ENCODE peak calls at places on chromosomes 3 and 15, in nine cellular contexts. U is cardiac muscle cell, X is IMR-90, Q is Peyer's patch, G is tibial nerve, T is sigmoid colon, Y is osteoblast, A is body of pancreas, N is endodermal cell. I is an unnamed sample.

GRCh38 chr3:18085429-18085828 is 339.7 kb downstream of the SATB1 start:
- DNase-seq in U (no peak), X (no peak), Q (no peak), G (no peak), T (no peak), Y (no peak), A (no peak), N (no peak), I (no peak)

GRCh38 chr15:23073890-23074631 is 34.7 kb upstream of the TUBGCP5 start:
- DNase-seq in U (no peak), X (no peak), Q (no peak), G (no peak), T (no peak), Y (no peak), A (peak; percentile 40), N (no peak), I (no peak)

GRCh38 chr15:66389859-66390382 is 3.2 kb downstream of the MAP2K1 start:
- DNase-seq in U (no peak), X (peak; percentile 12), Q (no peak), G (no peak), T (no peak), Y (no peak), A (no peak), N (no peak), I (no peak)

GRCh38 chr3:120114981-120115380 is 20.7 kb upstream of the GSK3B start:
- DNase-seq in U (no peak), X (peak; percentile 76), Q (no peak), G (no peak), T (no peak), Y (no peak), A (no peak), N (no peak), I (no peak)

GRCh38 chr3:17243616-17244015 is 358.9 kb downstream of the PLCL2 start:
- DNase-seq in U (no peak), X (peak; percentile 35), Q (no peak), G (no peak), T (no peak), Y (no peak), A (no peak), N (no peak), I (no peak)

GRCh38 chr3:16488637-16489036 is 24.9 kb downstream of the RFTN1 start:
- DNase-seq in U (no peak), X (no peak), Q (no peak), G (no peak), T (no peak), Y (no peak), A (no peak), N (no peak), I (no peak)

GRCh38 chr3:183309276-183309675 is 56.2 kb downstream of the B3GNT5 start:
- DNase-seq in U (no peak), X (no peak), Q (peak; percentile 87), G (no peak), T (no peak), Y (no peak), A (no peak), N (no peak), I (no peak)

GRCh38 chr3:134427400-134428111 is 53.3 kb upstream of the AMOTL2 start:
- DNase-seq in U (no peak), X (peak; percentile 100), Q (no peak), G (no peak), T (peak; percentile 88), Y (peak; percentile 86), A (peak; percentile 29), N (no peak), I (peak; percentile 37)

GRCh38 chr15:39213385-39213840 is 367.5 kb upstream of the THBS1 start:
- DNase-seq in U (peak; percentile 94), X (peak; percentile 99), Q (no peak), G (no peak), T (peak; percentile 66), Y (peak; percentile 32), A (peak; percentile 37), N (peak; percentile 95), I (no peak)

GRCh38 chr3:11080492-11080891 is 73.8 kb upstream of the HRH1 start:
- DNase-seq in U (no peak), X (no peak), Q (no peak), G (no peak), T (no peak), Y (no peak), A (no peak), N (no peak), I (no peak)

GRCh38 chr15:90320885-90321278 is 31.2 kb upstream of the ZNF774 start:
- DNase-seq in U (no peak), X (no peak), Q (no peak), G (no peak), T (no peak), Y (no peak), A (no peak), N (no peak), I (no peak)

GRCh38 chr3:162278834-162279233 is 782.2 kb downstream of the OTOL1 start:
- DNase-seq in U (no peak), X (no peak), Q (no peak), G (no peak), T (no peak), Y (no peak), A (no peak), N (no peak), I (no peak)

GRCh38 chr3:140424211-140424610 is 253.7 kb upstream of the TRIM42 start:
- DNase-seq in U (no peak), X (no peak), Q (no peak), G (no peak), T (no peak), Y (no peak), A (no peak), N (no peak), I (no peak)

GRCh38 chr3:54891540-54891897 is 36.3 kb downstream of the LRTM1 start:
- DNase-seq in U (peak; percentile 46), X (peak; percentile 97), Q (peak; percentile 71), G (peak; percentile 56), T (peak; percentile 94), Y (peak; percentile 96), A (peak; percentile 64), N (peak; percentile 72), I (peak; percentile 83)

GRCh38 chr3:98776114-98776513 is 13.0 kb downstream of the ST3GAL6 start:
- DNase-seq in U (no peak), X (no peak), Q (no peak), G (no peak), T (no peak), Y (no peak), A (no peak), N (no peak), I (no peak)

GRCh38 chr15:62958528-62958927 is 84.0 kb upstream of the TPM1 start:
- DNase-seq in U (no peak), X (no peak), Q (no peak), G (no peak), T (peak; percentile 72), Y (no peak), A (peak; percentile 61), N (no peak), I (no peak)

GRCh38 chr3:72270730-72271129 is 485.8 kb upstream of the PROK2 start:
- DNase-seq in U (no peak), X (no peak), Q (no peak), G (no peak), T (no peak), Y (no peak), A (no peak), N (no peak), I (no peak)

GRCh38 chr3:72271923-72272322 is 487.0 kb upstream of the PROK2 start:
- DNase-seq in U (no peak), X (no peak), Q (no peak), G (no peak), T (no peak), Y (no peak), A (no peak), N (no peak), I (no peak)

GRCh38 chr3:72273615-72274014 is 488.7 kb upstream of the PROK2 start:
- DNase-seq in U (peak; percentile 54), X (peak; percentile 90), Q (no peak), G (no peak), T (no peak), Y (peak; percentile 84), A (no peak), N (peak; percentile 80), I (no peak)

GRCh38 chr3:72271215-72271614 is 486.3 kb upstream of the PROK2 start:
- DNase-seq in U (no peak), X (no peak), Q (no peak), G (no peak), T (no peak), Y (peak; percentile 53), A (no peak), N (no peak), I (no peak)

GRCh38 chr3:72272356-72272755 is 487.4 kb upstream of the PROK2 start:
- DNase-seq in U (no peak), X (no peak), Q (no peak), G (no peak), T (no peak), Y (no peak), A (no peak), N (no peak), I (no peak)
- H3K4me1 ChIP-seq in U (peaks cover 36% of the 10 kb centered on the region), X (peaks cover 21% of the 10 kb centered on the region), Q (no peaks in the 10 kb centered on the region), G (no peaks in the 10 kb centered on the region), T (no peaks in the 10 kb centered on the region), Y (peaks cover 35% of the 10 kb centered on the region), A (peaks cover 20% of the 10 kb centered on the region), N (peaks cover 8% of the 10 kb centered on the region), I (no peaks in the 10 kb centered on the region)

GRCh38 chr15:47283231-47283630 is 434.1 kb upstream of the SEMA6D start:
- DNase-seq in U (no peak), X (no peak), Q (no peak), G (no peak), T (no peak), Y (no peak), A (no peak), N (no peak), I (no peak)
- H3K9me3 ChIP-seq in U (no peaks in the 10 kb centered on the region), X (no peaks in the 10 kb centered on the region), Q (no peaks in the 10 kb centered on the region), G (no peaks in the 10 kb centered on the region), T (no peaks in the 10 kb centered on the region), Y (no peaks in the 10 kb centered on the region), A (no peaks in the 10 kb centered on the region), N (peaks cover 9% of the 10 kb centered on the region), I (no peaks in the 10 kb centered on the region)

DNA sequence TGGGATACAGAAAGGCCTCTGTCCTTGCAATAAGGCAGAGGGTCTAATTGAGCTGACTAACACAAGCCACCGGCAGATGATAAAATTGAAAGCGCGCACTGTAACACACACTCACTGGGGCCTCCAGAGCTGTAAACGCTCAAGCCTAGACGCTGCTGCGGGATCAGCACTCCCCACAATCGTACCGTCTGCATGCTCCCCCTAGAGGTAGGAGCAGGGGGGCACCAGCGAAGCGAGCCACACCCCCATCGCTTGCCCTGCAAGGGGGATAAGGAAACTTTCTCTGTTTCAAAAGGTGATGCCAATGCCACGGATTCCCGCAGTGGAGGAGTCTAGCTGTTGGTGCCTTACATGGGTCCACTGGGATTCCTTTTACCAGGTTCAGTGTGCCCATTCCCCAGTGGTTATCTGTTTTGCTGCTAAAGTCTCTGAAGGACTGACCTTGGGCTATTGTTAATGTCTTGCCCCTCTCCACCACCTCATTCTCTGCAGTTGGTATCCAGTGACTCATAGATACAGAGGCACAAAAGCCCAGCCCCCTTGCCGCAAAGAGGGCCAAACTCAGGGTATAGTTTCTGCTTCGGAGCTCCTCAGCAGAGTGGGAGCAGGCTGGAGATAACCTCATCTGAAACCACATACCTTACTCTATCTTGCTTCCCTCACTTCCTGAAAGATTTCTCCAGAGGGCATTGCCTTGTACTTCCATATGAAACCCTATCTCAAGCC is 139.3 kb upstream of the KBTBD8 start:
- DNase-seq in U (no peak), X (no peak), Q (no peak), G (no peak), T (no peak), Y (no peak), A (no peak), N (peak; percentile 91), I (no peak)
- TF ChIP-seq CTCF in U (no peak), X (peak; percentile 7), Q (no peak), G (no peak), T (no peak), Y (no peak), A (no peak), N (peak; percentile 84), I (no peak)

GRCh38 chr3:127784865-127785710 is 37.2 kb downstream of the MGLL start:
- DNase-seq in U (no peak), X (no peak), Q (peak; percentile 70), G (no peak), T (peak; percentile 71), Y (no peak), A (no peak), N (no peak), I (no peak)
- H3K4me1 ChIP-seq in U (peaks cover 16% of the 10 kb centered on the region), X (peaks cover 35% of the 10 kb centered on the region), Q (peaks cover 15% of the 10 kb centered on the region), G (no peaks in the 10 kb centered on the region), T (no peaks in the 10 kb centered on the region), Y (peaks cover 16% of the 10 kb centered on the region), A (peaks cover 48% of the 10 kb centered on the region), N (no peaks in the 10 kb centered on the region), I (peaks cover 69% of the 10 kb centered on the region)